ENCODE peak calls at places on chromosomes 1 and 21, in four cellular contexts. M, L, U and I are unnamed samples.
A peak's percentile ranks its signal among the peaks of the same experiment; 100 is the strongest.

GRCh38 chr1:22132517-22133235 is 10.2 kb downstream of the WNT4 start:
- DNase-seq in L (no peak), M (no peak), U (no peak), I (no peak)

GRCh38 chr21:44914176-44914874 is 6.4 kb downstream of the ITGB2 start:
- DNase-seq in L (peak; percentile 78), U (no peak), M (peak; percentile 51), I (no peak)

GRCh38 chr21:44052071-44052829 is 40.1 kb downstream of the TRAPPC10 start:
- DNase-seq in M (no peak), U (no peak), L (no peak), I (no peak)

GRCh38 chr1:178818416-178818815 is 52.5 kb downstream of the ANGPTL1 start:
- DNase-seq in U (no peak), L (no peak), M (no peak), I (peak; percentile 3)

GRCh38 chr1:226674892-226675719 is 64.0 kb downstream of the ITPKB start:
- DNase-seq in M (peak; percentile 67), U (no peak), L (peak; percentile 64), I (no peak)

GRCh38 chr1:54409156-54410142 is 3.3 kb upstream of the SSBP3 start:
- DNase-seq in U (peak; percentile 82), L (no peak), M (peak; percentile 68), I (no peak)

GRCh38 chr1:210792703-210793102 is 341.2 kb downstream of the KCNH1 start:
- DNase-seq in U (no peak), M (no peak), L (no peak), I (peak; percentile 43)

GRCh38 chr1:41020109-41020576 is 1.4 kb downstream of the SLFNL1 start:
- DNase-seq in U (no peak), M (no peak), L (peak; percentile 87), I (no peak)

GRCh38 chr1:182643699-182644098 is 39.5 kb upstream of the RGS16 start:
- DNase-seq in L (no peak), U (no peak), M (no peak), I (no peak)

GRCh38 chr1:51517361-51518032 is 1.6 kb downstream of the EPS15 start:
- DNase-seq in U (no peak), M (no peak), L (no peak), I (no peak)

GRCh38 chr1:30473920-30474817 is 249.2 kb downstream of the MATN1 start:
- DNase-seq in M (no peak), L (no peak), U (no peak), I (no peak)

GRCh38 chr1:110102081-110102480 is 10.2 kb upstream of the UBL4B start:
- DNase-seq in L (no peak), M (no peak), U (no peak), I (no peak)

GRCh38 chr1:20114021-20114648 is 5.2 kb downstream of the PLA2G2D start:
- DNase-seq in M (no peak), L (no peak), U (no peak), I (no peak)

GRCh38 chr1:12309783-12310742 is 80.2 kb downstream of the VPS13D start:
- DNase-seq in M (peak; percentile 34), U (no peak), L (no peak), I (no peak)

GRCh38 chr1:6822530-6823359 is 37.5 kb downstream of the CAMTA1 start:
- DNase-seq in M (peak; percentile 61), L (no peak), U (no peak), I (peak; percentile 60)

GRCh38 chr1:182374101-182374834 is 17.3 kb downstream of the GLUL start:
- DNase-seq in M (no peak), L (no peak), U (no peak), I (no peak)

GRCh38 chr21:32253215-32253641 is 25.6 kb downstream of the MIS18A start:
- DNase-seq in U (no peak), M (no peak), L (no peak), I (peak; percentile 19)

GRCh38 chr1:182173791-182174190 is 112.3 kb upstream of the ZNF648 start:
- DNase-seq in M (no peak), L (no peak), U (no peak), I (no peak)

GRCh38 chr1:54354899-54355298 is 51.3 kb downstream of the SSBP3 start:
- DNase-seq in U (peak; percentile 69), M (no peak), L (no peak), I (no peak)

GRCh38 chr1:225880636-225881035 is 1.5 kb downstream of the TMEM63A start:
- DNase-seq in L (peak; percentile 18), U (no peak), M (no peak), I (no peak)

GRCh38 chr1:178768423-178768822 is 43.4 kb downstream of the RALGPS2 start:
- DNase-seq in L (no peak), U (peak; percentile 65), M (no peak), I (no peak)

GRCh38 chr1:175222296-175222938 is 29.8 kb upstream of the KIAA0040 start:
- DNase-seq in M (no peak), U (peak; percentile 29), L (no peak), I (no peak)

GRCh38 chr21:28776251-28776650 is 216.4 kb downstream of the LTN1 start:
- DNase-seq in L (no peak), M (no peak), U (no peak), I (no peak)

GRCh38 chr1:215710340-215710971 is 143.4 kb downstream of the KCTD3 start:
- DNase-seq in U (peak; percentile 43), M (no peak), L (no peak), I (peak; percentile 76)

GRCh38 chr1:63690966-63691365 is 82.9 kb upstream of the ROR1 start:
- DNase-seq in L (no peak), U (no peak), M (no peak), I (no peak)

GRCh38 chr1:207619833-207620572 is 24.9 kb upstream of the CR1L start:
- DNase-seq in L (no peak), M (no peak), U (peak; percentile 21), I (peak; percentile 73)

GRCh38 chr1:9112961-9113880 is 15.7 kb downstream of the GPR157 start:
- DNase-seq in M (peak; percentile 26), U (no peak), L (no peak), I (peak; percentile 79)

GRCh38 chr1:212242288-212242984 is 42.8 kb upstream of the PPP2R5A start:
- DNase-seq in L (no peak), M (no peak), U (no peak), I (no peak)